ENCODE peak calls at places on chromosomes 11 and 22, in six cellular contexts. C, X, N, K, G and Y are unnamed samples.

GRCh38 chr11:95863486-95864140 is 60.3 kb downstream of the MTMR2 start:
- DNase-seq in K (peak; percentile 89), X (no peak), N (no peak), C (no peak), G (no peak), Y (no peak)

GRCh38 chr11:73404506-73405145 is 28.4 kb downstream of the RELT start:
- DNase-seq in N (no peak), G (peak; percentile 59), C (peak; percentile 20), X (no peak), K (no peak), Y (no peak)

GRCh38 chr11:118961591-118961990 is 5.5 kb downstream of the UPK2 start:
- DNase-seq in X (no peak), K (no peak), N (no peak), G (peak; percentile 56), C (no peak), Y (no peak)

GRCh38 chr11:36596880-36597279 is 1.2 kb downstream of the RAG2 start:
- DNase-seq in N (no peak), C (no peak), G (no peak), X (no peak), K (no peak), Y (no peak)

GRCh38 chr11:12691473-12691872 is 17.3 kb downstream of the TEAD1 start:
- DNase-seq in N (no peak), K (peak; percentile 86), C (no peak), X (no peak), G (no peak), Y (no peak)

GRCh38 chr11:128212324-128212723 is 375.0 kb downstream of the ETS1 start:
- DNase-seq in C (no peak), N (no peak), G (no peak), K (no peak), X (no peak), Y (no peak)

GRCh38 chr11:44726278-44727113 is at the start of gene TSPAN18:
- DNase-seq in C (peak; percentile 58), G (peak; percentile 80), K (no peak), N (peak; percentile 26), X (no peak), Y (peak; percentile 61)

GRCh38 chr11:66686801-66687750 is 9.4 kb upstream of the RBM4B start:
- DNase-seq in C (no peak), X (peak; percentile 59), G (peak; percentile 65), N (no peak), K (no peak), Y (no peak)

GRCh38 chr11:132093861-132094260 is 723.4 kb downstream of the NTM start:
- DNase-seq in G (no peak), X (no peak), C (no peak), K (no peak), N (peak; percentile 11), Y (no peak)

GRCh38 chr11:72821920-72822799 is 7.9 kb downstream of the ATG16L2 start:
- DNase-seq in G (peak; percentile 96), C (peak; percentile 97), K (peak; percentile 84), X (peak; percentile 93), N (peak; percentile 80), Y (peak; percentile 94)

GRCh38 chr22:40417041-40417440 is 46.6 kb downstream of the SGSM3 start:
- DNase-seq in C (no peak), G (peak; percentile 43), N (peak; percentile 39), K (no peak), X (no peak), Y (no peak)
- H3K36me3 ChIP-seq in C (no peaks in the 10 kb centered on the region), G (peaks cover 14% of the 10 kb centered on the region), N (peaks cover 73% of the 10 kb centered on the region), K (peaks cover 62% of the 10 kb centered on the region), X (peaks cover 80% of the 10 kb centered on the region), Y (peaks cover 42% of the 10 kb centered on the region)

GRCh38 chr11:63551889-63552266 is 11.3 kb downstream of the PLAAT2 start:
- DNase-seq in X (no peak), G (no peak), C (no peak), K (no peak), N (no peak), Y (no peak)
- H3K4me3 ChIP-seq in X (no peak overlapping the region), G (no peak overlapping the region), C (no peak overlapping the region), K (no peak overlapping the region), N (no peak overlapping the region), Y (no peak overlapping the region)

GRCh38 chr11:954392-955144 is 28.9 kb downstream of the AP2A2 start:
- DNase-seq in C (no peak), N (no peak), X (no peak), K (no peak), G (no peak), Y (no peak)

GRCh38 chr11:957201-957920 is 31.7 kb downstream of the AP2A2 start:
- DNase-seq in X (no peak), C (no peak), G (no peak), K (no peak), N (no peak), Y (no peak)

GRCh38 chr11:953513-953912 is 27.8 kb downstream of the AP2A2 start:
- DNase-seq in G (no peak), X (no peak), N (no peak), K (no peak), C (no peak), Y (no peak)

GRCh38 chr11:958101-958500 is 32.4 kb downstream of the AP2A2 start:
- DNase-seq in X (no peak), K (no peak), G (no peak), C (no peak), N (no peak), Y (no peak)

GRCh38 chr11:955154-956049 is 29.7 kb downstream of the AP2A2 start:
- DNase-seq in X (no peak), C (no peak), N (no peak), G (no peak), K (no peak), Y (no peak)
- H3K36me3 ChIP-seq in X (peaks cover 19% of the 10 kb centered on the region), C (no peaks in the 10 kb centered on the region), N (peaks cover 14% of the 10 kb centered on the region), G (peaks cover 4% of the 10 kb centered on the region), K (peaks cover 19% of the 10 kb centered on the region), Y (peaks cover 2% of the 10 kb centered on the region)

GRCh38 chr22:46706060-46706459 is 32.0 kb downstream of the CERK start:
- DNase-seq in K (no peak), C (no peak), G (no peak), X (no peak), N (no peak), Y (no peak)
- H3K4me3 ChIP-seq in K (no peak overlapping the region), C (no peak overlapping the region), G (no peak overlapping the region), X (no peak overlapping the region), N (no peak overlapping the region), Y (no peak overlapping the region)

GRCh38 chr22:49785841-49786451 is 41.7 kb downstream of the BRD1 start:
- DNase-seq in G (peak; percentile 59), X (no peak), N (no peak), C (no peak), K (no peak), Y (no peak)
- H3K36me3 ChIP-seq in G (peaks cover 4% of the 10 kb centered on the region), X (peaks cover 77% of the 10 kb centered on the region), N (peaks cover 61% of the 10 kb centered on the region), C (no peaks in the 10 kb centered on the region), K (peaks cover 64% of the 10 kb centered on the region), Y (peaks cover 27% of the 10 kb centered on the region)

DNA sequence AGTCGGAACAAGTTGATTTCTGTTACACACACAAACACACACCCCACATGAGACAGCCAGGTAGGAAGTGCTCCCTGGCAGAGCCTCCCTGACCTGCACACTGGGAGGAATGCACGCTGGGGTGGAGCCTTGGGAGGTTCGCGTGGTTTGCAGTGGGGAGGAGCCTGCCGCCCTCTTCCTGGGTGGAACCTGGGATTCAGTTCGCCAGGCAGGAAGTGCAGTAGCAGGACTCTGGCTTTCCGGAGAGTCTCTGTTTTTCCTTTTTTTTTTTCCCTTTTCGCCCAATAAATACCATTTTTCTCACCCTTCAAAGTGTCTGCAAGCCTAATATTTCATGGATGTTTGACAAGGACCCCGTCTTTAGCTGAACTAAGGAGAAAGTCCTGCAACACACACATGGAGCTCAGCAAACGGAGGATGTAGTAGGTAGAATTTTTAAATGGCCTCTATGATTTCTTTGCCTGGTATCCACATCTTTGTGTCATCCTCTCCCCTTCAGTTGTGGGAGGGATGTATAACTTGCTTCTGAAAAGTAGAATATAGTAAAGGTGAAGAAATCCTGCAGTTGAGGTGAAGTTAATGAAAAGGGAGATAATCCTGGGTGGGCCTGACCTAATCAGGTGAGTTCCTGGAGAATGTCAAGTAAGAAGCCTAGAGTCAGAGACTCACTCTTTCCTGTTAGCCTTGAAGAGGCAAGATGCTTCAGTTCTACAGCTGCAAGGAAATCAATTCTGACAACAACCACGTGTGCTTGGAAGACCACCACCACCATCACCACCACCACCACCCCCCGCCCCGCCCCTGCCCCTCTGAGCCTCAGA is 72.9 kb downstream of the PIWIL4 start:
- DNase-seq in K (no peak), N (no peak), X (no peak), G (no peak), C (no peak), Y (no peak)
- H3K4me3 ChIP-seq in K (no peak overlapping the region), N (no peak overlapping the region), X (no peak overlapping the region), G (no peak overlapping the region), C (no peak overlapping the region), Y (no peak overlapping the region)

GRCh38 chr22:23272834-23273233 is 92.5 kb downstream of the BCR start:
- DNase-seq in X (no peak), N (no peak), C (no peak), G (no peak), K (no peak), Y (no peak)
- H3K36me3 ChIP-seq in X (peaks cover 99% of the 10 kb centered on the region), N (peaks cover 28% of the 10 kb centered on the region), C (no peaks in the 10 kb centered on the region), G (peaks cover 9% of the 10 kb centered on the region), K (peaks cover 55% of the 10 kb centered on the region), Y (peaks cover 26% of the 10 kb centered on the region)